ENCODE peak calls at places on chromosome 15, in seven cellular contexts. One of them, this sample, is unnamed.

GRCh38 chr15:59543721-59544547 is 67.6 kb upstream of the GCNT3 start:
- DNase-seq in HCT116: no peak
- DNase-seq in H1: no peak
- DNase-seq in HepG2: no peak
- DNase-seq in K562: no peak
- DNase-seq in SK-N-SH: no peak
- DNase-seq in GM12878: peak; percentile 78
- DNase-seq in this sample: no peak

GRCh38 chr15:77611767-77612166 is 20.9 kb downstream of the LINGO1 start:
- DNase-seq in HCT116: no peak
- DNase-seq in H1: no peak
- DNase-seq in HepG2: no peak
- DNase-seq in K562: peak; percentile 60
- DNase-seq in SK-N-SH: no peak
- DNase-seq in GM12878: no peak
- DNase-seq in this sample: no peak

GRCh38 chr15:67025719-67026118 is 39.7 kb upstream of the SMAD3 start:
- DNase-seq in HCT116: no peak
- DNase-seq in H1: no peak
- DNase-seq in HepG2: no peak
- DNase-seq in K562: no peak
- DNase-seq in SK-N-SH: peak; percentile 64
- DNase-seq in GM12878: no peak
- DNase-seq in this sample: peak; percentile 22

GRCh38 chr15:29888651-29889050 is 66.4 kb upstream of the TJP1 start:
- DNase-seq in HCT116: no peak
- DNase-seq in H1: no peak
- DNase-seq in HepG2: no peak
- DNase-seq in K562: no peak
- DNase-seq in SK-N-SH: no peak
- DNase-seq in GM12878: no peak
- DNase-seq in this sample: no peak

GRCh38 chr15:81310480-81310879 is 13.5 kb downstream of the STARD5 start:
- DNase-seq in HCT116: no peak
- DNase-seq in H1: no peak
- DNase-seq in HepG2: no peak
- DNase-seq in K562: no peak
- DNase-seq in SK-N-SH: no peak
- DNase-seq in GM12878: no peak
- DNase-seq in this sample: no peak

GRCh38 chr15:71649894-71650293 is 160.5 kb upstream of the NR2E3 start:
- DNase-seq in HCT116: no peak
- DNase-seq in H1: no peak
- DNase-seq in HepG2: no peak
- DNase-seq in K562: no peak
- DNase-seq in SK-N-SH: no peak
- DNase-seq in GM12878: no peak
- DNase-seq in this sample: peak; percentile 29

GRCh38 chr15:83512459-83512858 is 65.3 kb downstream of the SH3GL3 start:
- DNase-seq in HCT116: no peak
- DNase-seq in H1: no peak
- DNase-seq in HepG2: no peak
- DNase-seq in K562: no peak
- DNase-seq in SK-N-SH: no peak
- DNase-seq in GM12878: no peak
- DNase-seq in this sample: no peak

GRCh38 chr15:57227181-57227580 is 149.1 kb upstream of the CGNL1 start:
- DNase-seq in HCT116: no peak
- DNase-seq in H1: no peak
- DNase-seq in HepG2: no peak
- DNase-seq in K562: no peak
- DNase-seq in SK-N-SH: no peak
- DNase-seq in GM12878: no peak
- DNase-seq in this sample: no peak

GRCh38 chr15:75532413-75533250 is 46.5 kb downstream of the PTPN9 start:
- DNase-seq in HCT116: peak; percentile 49
- DNase-seq in H1: no peak
- DNase-seq in HepG2: peak; percentile 57
- DNase-seq in K562: peak; percentile 33
- DNase-seq in SK-N-SH: peak; percentile 50
- DNase-seq in GM12878: no peak
- DNase-seq in this sample: peak; percentile 75

GRCh38 chr15:73328986-73329385 is 39.8 kb downstream of the HCN4 start:
- DNase-seq in HCT116: no peak
- DNase-seq in H1: no peak
- DNase-seq in HepG2: no peak
- DNase-seq in K562: no peak
- DNase-seq in SK-N-SH: no peak
- DNase-seq in GM12878: no peak
- DNase-seq in this sample: no peak

GRCh38 chr15:96838088-96838487 is 507.6 kb downstream of the NR2F2 start:
- DNase-seq in HCT116: no peak
- DNase-seq in H1: no peak
- DNase-seq in HepG2: no peak
- DNase-seq in K562: no peak
- DNase-seq in SK-N-SH: no peak
- DNase-seq in GM12878: no peak
- DNase-seq in this sample: no peak

GRCh38 chr15:89433686-89434085 is 62.7 kb downstream of the RHCG start:
- DNase-seq in HCT116: no peak
- DNase-seq in H1: no peak
- DNase-seq in HepG2: no peak
- DNase-seq in K562: no peak
- DNase-seq in SK-N-SH: no peak
- DNase-seq in GM12878: no peak
- DNase-seq in this sample: no peak

GRCh38 chr15:73710321-73710720 is 26.1 kb downstream of the CD276 start:
- DNase-seq in HCT116: no peak
- DNase-seq in H1: no peak
- DNase-seq in HepG2: no peak
- DNase-seq in K562: no peak
- DNase-seq in SK-N-SH: no peak
- DNase-seq in GM12878: no peak
- DNase-seq in this sample: no peak

GRCh38 chr15:37932522-37932921 is 1.9 kb upstream of the TMCO5A start:
- DNase-seq in HCT116: no peak
- DNase-seq in H1: no peak
- DNase-seq in HepG2: no peak
- DNase-seq in K562: no peak
- DNase-seq in SK-N-SH: no peak
- DNase-seq in GM12878: no peak
- DNase-seq in this sample: no peak

GRCh38 chr15:94080416-94080815 is 150.9 kb upstream of the MCTP2 start:
- DNase-seq in HCT116: no peak
- DNase-seq in H1: no peak
- DNase-seq in HepG2: no peak
- DNase-seq in K562: no peak
- DNase-seq in SK-N-SH: no peak
- DNase-seq in GM12878: no peak
- DNase-seq in this sample: no peak

GRCh38 chr15:73010154-73011152 is 41.8 kb upstream of the NEO1 start:
- DNase-seq in HCT116: no peak
- DNase-seq in H1: no peak
- DNase-seq in HepG2: no peak
- DNase-seq in K562: no peak
- DNase-seq in SK-N-SH: no peak
- DNase-seq in GM12878: no peak
- DNase-seq in this sample: no peak

GRCh38 chr15:32717290-32718081 is at the start of gene GREM1:
- DNase-seq in HCT116: no peak
- DNase-seq in H1: no peak
- DNase-seq in HepG2: no peak
- DNase-seq in K562: no peak
- DNase-seq in SK-N-SH: peak; percentile 67
- DNase-seq in GM12878: no peak
- DNase-seq in this sample: no peak

GRCh38 chr15:69729167-69729748 is 276.6 kb downstream of the RPLP1 start:
- DNase-seq in HCT116: peak; percentile 18
- DNase-seq in H1: no peak
- DNase-seq in HepG2: no peak
- DNase-seq in K562: peak; percentile 57
- DNase-seq in SK-N-SH: peak; percentile 56
- DNase-seq in GM12878: no peak
- DNase-seq in this sample: peak; percentile 53
- TF ChIP-seq JUND in HCT116: no peak
- TF ChIP-seq JUND in H1: no peak
- TF ChIP-seq JUND in HepG2: no peak
- TF ChIP-seq JUND in K562: no peak
- TF ChIP-seq JUND in SK-N-SH: no peak
- TF ChIP-seq JUND in GM12878: no peak
- TF ChIP-seq JUND in this sample: no peak

DNA sequence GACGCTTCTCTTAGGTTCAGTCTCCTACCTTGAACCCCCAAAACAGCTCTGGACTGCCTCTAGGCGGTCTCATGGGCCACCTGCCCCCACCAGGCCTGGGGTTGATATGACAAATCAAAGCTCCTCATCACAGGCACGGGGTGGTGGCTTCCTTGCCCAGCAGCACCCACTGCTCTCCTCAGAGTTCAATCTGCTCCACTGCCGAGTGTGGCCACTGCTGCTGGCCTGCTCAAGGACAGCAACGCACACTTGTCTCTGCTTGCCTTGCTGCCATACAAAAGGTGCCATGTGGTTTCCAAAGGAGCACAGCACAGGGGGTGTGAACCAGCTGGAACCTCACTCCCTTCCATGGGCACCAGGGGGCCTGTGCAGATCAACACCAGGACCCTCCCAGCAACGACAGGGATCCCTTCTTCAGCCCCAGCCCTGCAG is 10.2 kb downstream of the KBTBD13 start:
- DNase-seq in HCT116: no peak
- DNase-seq in H1: no peak
- DNase-seq in HepG2: no peak
- DNase-seq in K562: no peak
- DNase-seq in SK-N-SH: peak; percentile 73
- DNase-seq in GM12878: no peak
- DNase-seq in this sample: no peak
- TF ChIP-seq JUND in HCT116: no peak
- TF ChIP-seq JUND in H1: no peak
- TF ChIP-seq JUND in HepG2: no peak
- TF ChIP-seq JUND in K562: no peak
- TF ChIP-seq JUND in SK-N-SH: no peak
- TF ChIP-seq JUND in GM12878: no peak
- TF ChIP-seq JUND in this sample: no peak

DNA sequence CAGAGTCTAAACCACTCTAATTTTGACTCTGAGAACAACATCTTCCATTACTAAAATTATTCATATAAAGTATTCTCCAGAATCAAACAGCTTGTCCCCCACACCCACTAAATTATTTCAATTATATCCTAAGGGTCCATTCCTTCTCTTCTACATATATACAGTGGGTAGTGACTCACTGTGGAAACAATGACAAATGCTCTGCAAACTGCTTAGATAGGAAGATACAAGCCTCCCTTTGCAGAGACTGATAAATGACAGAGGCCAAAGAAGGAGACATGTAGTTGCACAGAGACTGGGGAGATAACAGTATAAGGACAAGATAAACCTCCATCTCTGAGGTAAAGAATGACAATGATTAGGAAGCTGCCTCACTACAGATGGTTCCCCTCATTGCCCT is 1087.4 kb downstream of the AGBL1 start:
- DNase-seq in HCT116: no peak
- DNase-seq in H1: no peak
- DNase-seq in HepG2: no peak
- DNase-seq in K562: no peak
- DNase-seq in SK-N-SH: no peak
- DNase-seq in GM12878: no peak
- DNase-seq in this sample: no peak
- TF ChIP-seq JUND in HCT116: no peak
- TF ChIP-seq JUND in H1: no peak
- TF ChIP-seq JUND in HepG2: no peak
- TF ChIP-seq JUND in K562: no peak
- TF ChIP-seq JUND in SK-N-SH: no peak
- TF ChIP-seq JUND in GM12878: no peak
- TF ChIP-seq JUND in this sample: no peak

DNA sequence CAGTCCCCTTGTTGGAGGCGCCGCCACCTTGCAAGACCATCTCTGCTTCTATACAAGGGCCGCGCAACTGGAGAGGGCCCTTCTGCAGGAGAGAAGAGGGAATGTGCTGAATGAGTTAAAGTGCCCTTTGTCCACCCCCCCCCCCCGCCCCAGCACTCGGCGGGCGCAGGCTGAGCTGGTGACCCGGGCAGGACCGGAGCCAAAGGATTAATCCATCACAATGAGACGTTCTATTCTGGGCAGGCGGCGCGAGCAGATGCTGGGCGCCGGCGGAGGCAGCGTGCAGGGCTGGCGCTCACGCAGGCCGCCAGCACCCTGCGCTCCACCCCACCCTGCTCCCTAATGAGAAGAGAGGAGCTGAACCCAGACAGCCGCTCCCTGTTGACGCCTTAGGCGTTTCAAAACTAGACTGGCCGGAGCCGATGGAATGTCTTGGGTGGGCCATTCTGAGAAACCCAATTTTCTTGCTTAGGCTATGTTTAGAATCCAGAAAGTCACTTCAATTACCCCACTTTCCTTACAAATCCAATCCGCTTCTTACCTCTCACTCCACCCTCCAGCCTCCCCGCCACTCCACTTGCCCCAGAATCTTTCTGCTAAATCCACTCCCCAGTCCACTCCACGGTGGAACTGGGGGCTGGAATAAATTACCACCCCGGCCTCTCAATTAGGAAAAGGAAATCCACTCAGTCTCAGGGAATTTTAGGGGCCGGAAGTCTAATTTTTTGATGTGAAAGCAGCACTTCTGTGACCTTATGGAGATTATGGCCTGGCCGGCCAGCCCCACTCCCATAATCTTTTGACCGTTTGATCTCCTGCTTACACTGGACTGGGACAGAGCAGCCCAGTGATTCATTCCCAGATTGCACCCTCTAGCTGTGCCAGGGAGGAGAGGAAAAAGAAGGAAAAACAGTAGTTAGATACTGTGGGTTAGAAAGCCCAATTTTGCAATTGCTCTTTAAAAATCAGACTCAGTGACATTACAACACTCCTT is 32.7 kb downstream of the GJD2 start:
- DNase-seq in HCT116: peak; percentile 7
- DNase-seq in H1: peak; percentile 29
- DNase-seq in HepG2: peak; percentile 20
- DNase-seq in K562: no peak
- DNase-seq in SK-N-SH: peak; percentile 85
- DNase-seq in GM12878: no peak
- DNase-seq in this sample: no peak
- TF ChIP-seq JUND in HCT116: no peak
- TF ChIP-seq JUND in H1: no peak
- TF ChIP-seq JUND in HepG2: no peak
- TF ChIP-seq JUND in K562: no peak
- TF ChIP-seq JUND in SK-N-SH: no peak
- TF ChIP-seq JUND in GM12878: no peak
- TF ChIP-seq JUND in this sample: no peak

This sample was measured in T47D.